ENCODE peak calls at places on chromosomes 5 and 9, in four cellular contexts. G, P, U and I are unnamed samples.

GRCh38 chr5:134095293-134095692 is 19.2 kb upstream of the TCF7 start:
- DNase-seq in G (no peak), P (no peak), U (no peak), I (no peak)

GRCh38 chr5:31774779-31775178 is 135.8 kb downstream of the PDZD2 start:
- DNase-seq in P (no peak), G (no peak), U (no peak), I (no peak)

GRCh38 chr5:43609752-43610151 is 6.8 kb downstream of the NNT start:
- DNase-seq in P (no peak), U (no peak), G (no peak), I (peak)

GRCh38 chr5:174204914-174205313 is 159.4 kb downstream of the NSG2 start:
- DNase-seq in U (no peak), G (no peak), P (no peak), I (no peak)

GRCh38 chr9:112125961-112126388 is 49.1 kb downstream of the SUSD1 start:
- DNase-seq in P (no peak), U (no peak), G (no peak), I (peak)

GRCh38 chr5:123754903-123755302 is 242.9 kb downstream of the CSNK1G3 start:
- DNase-seq in P (no peak), G (no peak), U (no peak), I (peak)

GRCh38 chr5:67035098-67035740 is 161.4 kb downstream of the CD180 start:
- DNase-seq in G (no peak), P (no peak), U (no peak), I (no peak)

GRCh38 chr9:131273791-131274673 is 2.3 kb downstream of the FAM78A start:
- DNase-seq in G (no peak), P (no peak), U (no peak), I (no peak)

GRCh38 chr9:631596-631995 is 209.9 kb upstream of the DMRT1 start:
- DNase-seq in U (no peak), G (no peak), P (no peak), I (no peak)

GRCh38 chr9:36559036-36559695 is 13.5 kb upstream of the MELK start:
- DNase-seq in U (no peak), P (no peak), G (no peak), I (no peak)

GRCh38 chr9:91198405-91198804 is 163.3 kb downstream of the AUH start:
- DNase-seq in U (no peak), P (no peak), G (no peak), I (no peak)

GRCh38 chr9:126507318-126508109 is 106.2 kb upstream of the LMX1B start:
- DNase-seq in P (no peak), G (no peak), U (no peak), I (no peak)

GRCh38 chr9:124050955-124051354 is 39.4 kb downstream of the LHX2 start:
- DNase-seq in G (no peak), P (no peak), U (no peak), I (no peak)

GRCh38 chr5:95850391-95850894 is 27.9 kb upstream of the GLRX start:
- DNase-seq in P (no peak), U (no peak), G (no peak), I (no peak)

GRCh38 chr5:74951855-74952254 is 85.7 kb upstream of the FAM169A start:
- DNase-seq in U (no peak), P (no peak), G (no peak), I (no peak)

GRCh38 chr5:102223542-102224444 is 72.3 kb downstream of the SLCO4C1 start:
- DNase-seq in P (no peak), U (no peak), G (no peak), I (peak)

GRCh38 chr9:93246526-93246925 is 62.6 kb downstream of the WNK2 start:
- DNase-seq in G (peak), P (no peak), U (no peak), I (no peak)

GRCh38 chr5:38258319-38259061 is at the start of gene EGFLAM:
- DNase-seq in G (peak), P (no peak), U (no peak), I (peak)

GRCh38 chr5:88236866-88237642 is 31.6 kb downstream of the TMEM161B start:
- DNase-seq in G (no peak), U (no peak), P (no peak), I (peak)

GRCh38 chr5:64766105-64766504 is 2.4 kb downstream of the SREK1IP1 start:
- DNase-seq in U (no peak), P (no peak), G (no peak), I (peak)

GRCh38 chr5:108786806-108787483 is 39.2 kb downstream of the FER start:
- DNase-seq in G (no peak), U (no peak), P (no peak), I (no peak)

GRCh38 chr9:136576269-136576626 is 30.4 kb upstream of the NOTCH1 start:
- DNase-seq in G (no peak), U (no peak), P (no peak), I (peak)

GRCh38 chr5:54909911-54910870 is 75.2 kb downstream of the ESM1 start:
- DNase-seq in P (no peak), G (no peak), U (peak), I (peak)

GRCh38 chr5:153717287-153717686 is 226.8 kb downstream of the GRIA1 start:
- DNase-seq in P (no peak), U (no peak), G (no peak), I (no peak)

GRCh38 chr5:76050131-76050530 is 33.1 kb upstream of the SV2C start:
- DNase-seq in U (no peak), P (no peak), G (no peak), I (no peak)

GRCh38 chr9:75454043-75454442 is 365.7 kb downstream of the OSTF1 start:
- DNase-seq in G (no peak), U (no peak), P (no peak), I (no peak)

GRCh38 chr5:177607452-177608192 is 7.7 kb downstream of the B4GALT7 start:
- DNase-seq in G (peak), P (no peak), U (peak), I (peak)

GRCh38 chr9:73176450-73176875 is 24.8 kb downstream of the ANXA1 start:
- DNase-seq in P (no peak), U (no peak), G (no peak), I (no peak)

GRCh38 chr5:5683174-5683573 is 260.7 kb downstream of the ICE1 start:
- DNase-seq in P (no peak), U (no peak), G (no peak), I (no peak)

GRCh38 chr9:128636024-128636390 is 20.6 kb downstream of the DYNC2I2 start:
- DNase-seq in P (no peak), G (peak), U (no peak), I (peak)

GRCh38 chr5:28743362-28743761 is 1705.0 kb upstream of the CDH9 start:
- DNase-seq in P (no peak), U (no peak), G (no peak), I (no peak)

GRCh38 chr5:170287532-170287931 is 10.0 kb downstream of the LCP2 start:
- DNase-seq in P (no peak), U (no peak), G (peak), I (no peak)

GRCh38 chr9:114824130-114824529 is 18.3 kb upstream of the TNFSF15 start:
- DNase-seq in G (no peak), U (peak), P (no peak), I (peak)

GRCh38 chr5:96781734-96782064 is 26.0 kb downstream of the ERAP1 start:
- DNase-seq in G (no peak), P (no peak), U (no peak), I (no peak)

GRCh38 chr5:61614606-61615005 is 282.5 kb downstream of the ZSWIM6 start:
- DNase-seq in U (no peak), P (no peak), G (no peak), I (no peak)

GRCh38 chr5:168114444-168115017 is 176.9 kb upstream of the WWC1 start:
- DNase-seq in G (no peak), P (no peak), U (no peak), I (peak)

GRCh38 chr9:78234810-78235209 is 1.1 kb upstream of the CEP78 start:
- DNase-seq in G (no peak), P (no peak), U (no peak), I (peak)
- H3K4me3 ChIP-seq in G (peak), P (peak), U (peak), I (peak)

GRCh38 chr9:78559449-78559885 is 262.5 kb downstream of the PSAT1 start:
- DNase-seq in U (peak), G (no peak), P (no peak), I (peak)
- TF ChIP-seq CTCF in U (no peak), G (no peak), P (no peak), I (no peak)

GRCh38 chr5:89436464-89436863 is 553.5 kb upstream of the MEF2C start:
- DNase-seq in G (no peak), U (no peak), P (no peak), I (no peak)

GRCh38 chr5:89437450-89438435 is 554.8 kb upstream of the MEF2C start:
- DNase-seq in G (no peak), P (no peak), U (no peak), I (peak)

GRCh38 chr5:89440670-89441069 is 557.7 kb upstream of the MEF2C start:
- DNase-seq in P (no peak), U (no peak), G (no peak), I (no peak)

GRCh38 chr5:89435347-89435746 is 552.4 kb upstream of the MEF2C start:
- DNase-seq in U (no peak), G (no peak), P (no peak), I (no peak)
- H3K4me3 ChIP-seq in U (no peak), G (no peak), P (no peak), I (no peak)

DNA sequence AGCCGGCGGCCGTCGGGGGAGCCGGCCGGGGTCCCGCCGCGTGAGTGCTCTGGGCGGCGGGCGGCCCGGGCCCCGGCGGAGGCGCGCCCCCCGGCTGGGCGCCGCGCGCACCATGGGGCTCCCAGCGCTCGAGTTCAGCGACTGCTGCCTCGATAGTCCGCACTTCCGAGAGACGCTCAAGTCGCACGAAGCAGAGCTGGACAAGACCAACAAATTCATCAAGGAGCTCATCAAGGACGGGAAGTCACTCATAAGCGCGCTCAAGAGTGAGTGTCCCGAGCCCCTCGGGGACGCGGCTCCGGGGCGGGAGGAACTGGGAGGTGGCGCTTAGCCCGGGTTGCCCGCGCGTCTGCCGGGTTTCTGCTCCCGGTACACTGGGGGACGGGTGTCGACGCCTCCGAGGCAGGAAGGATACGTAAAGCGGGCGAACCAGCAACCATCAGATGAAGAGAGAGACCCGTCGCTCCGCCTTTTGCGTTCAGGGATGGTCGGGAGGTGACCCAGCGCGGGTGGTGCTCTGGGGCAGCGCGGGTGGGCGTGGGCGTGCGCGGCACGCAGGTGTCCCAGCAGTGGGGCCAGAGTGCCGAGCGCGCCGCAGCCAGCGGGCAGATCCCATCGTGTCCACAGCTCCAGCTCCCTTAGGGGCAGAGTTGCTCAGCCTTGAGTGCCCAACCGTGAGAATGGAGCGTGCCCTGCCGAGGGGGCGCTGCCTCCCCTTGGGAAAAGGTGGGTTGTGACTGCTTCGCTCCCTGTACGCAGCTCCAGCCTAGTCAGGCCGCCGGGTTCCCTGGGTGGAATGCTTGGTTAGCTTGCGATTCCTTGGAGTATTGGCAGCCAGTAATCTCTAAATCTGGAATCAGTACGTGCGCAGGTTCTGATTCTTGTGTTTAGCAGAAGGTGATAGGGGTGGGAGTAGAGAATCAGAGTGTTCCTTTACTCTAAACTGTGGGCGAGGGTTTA is 753 bp downstream of the ARHGAP26 start:
- DNase-seq in U (no peak), G (peak), P (no peak), I (no peak)
- TF ChIP-seq CTCF in U (no peak), G (no peak), P (no peak), I (peak)

GRCh38 chr5:135468541-135468940 is 16.4 kb upstream of the TIFAB start:
- DNase-seq in G (no peak), U (no peak), P (no peak), I (no peak)

GRCh38 chr5:135465391-135466122 is 13.4 kb upstream of the TIFAB start:
- DNase-seq in U (no peak), P (no peak), G (no peak), I (no peak)

GRCh38 chr5:135467051-135467625 is 15.0 kb upstream of the TIFAB start:
- DNase-seq in P (no peak), G (no peak), U (no peak), I (no peak)

GRCh38 chr5:135468086-135468485 is 15.9 kb upstream of the TIFAB start:
- DNase-seq in P (no peak), U (no peak), G (no peak), I (no peak)

DNA sequence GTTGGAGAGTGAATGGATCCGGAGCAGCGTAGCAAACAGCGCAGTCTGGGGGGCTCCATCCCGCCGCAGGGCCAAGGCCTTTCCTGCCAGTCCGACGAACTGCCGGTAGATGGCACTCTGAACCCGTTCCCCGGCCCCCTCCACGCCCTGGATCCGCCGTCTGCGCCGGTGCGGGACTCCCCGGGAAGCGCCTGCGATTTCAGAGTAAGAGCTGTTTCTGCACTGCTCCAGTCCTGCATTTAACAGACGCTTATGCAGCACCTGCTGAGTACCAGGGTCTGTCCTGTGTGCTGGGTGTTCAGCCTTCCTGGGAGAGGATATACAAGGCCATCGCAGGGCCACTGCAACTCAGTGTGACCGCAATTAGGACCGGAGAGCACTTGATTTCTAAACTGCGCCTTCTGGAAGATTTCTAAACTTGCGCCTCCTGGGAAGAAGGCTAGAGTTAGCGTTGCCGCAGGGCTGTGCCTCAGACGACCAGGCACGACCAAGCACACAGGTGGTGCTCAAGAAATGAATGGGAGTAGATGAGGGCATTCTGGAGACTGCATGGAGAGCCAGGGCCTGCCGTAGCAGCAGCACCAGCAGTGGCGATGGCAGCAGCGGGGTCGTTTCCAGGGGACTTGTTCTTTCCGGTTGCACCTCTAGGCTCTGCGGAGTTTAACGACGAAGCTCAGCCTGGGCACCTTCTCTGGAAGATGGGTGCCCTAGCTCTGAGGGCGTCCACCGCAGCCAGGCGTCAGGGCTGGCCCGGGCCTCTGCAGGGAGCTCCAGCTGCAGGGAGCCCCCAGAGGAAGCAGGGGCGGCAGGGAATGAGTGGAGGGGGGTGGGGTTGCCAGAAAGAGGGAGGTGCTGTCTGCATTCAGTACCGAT is 14.3 kb upstream of the TIFAB start:
- DNase-seq in U (no peak), G (peak), P (no peak), I (peak)
- H3K4me3 ChIP-seq in U (peak), G (peak), P (peak), I (no peak)